ENCODE peak calls at places on chromosomes 1 and 21, in eight cellular contexts. Q is MCF 10A; H is tibial artery; J is fibroblast of lung; L is NCI-H1092 treated with DMSO at 0.1 percent for 48 hours; X is K562; G is HEK293T; Y is activated T-cell treated with anti-CD3 and anti-CD28 coated beads, Interleukin-2, amount 50 U/mL, for 72 hours. M is an unnamed sample.

GRCh38 chr1:78607944-78608343 is 12.3 kb upstream of the IFI44L start:
- DNase-seq in L (no peak), J (no peak), G (no peak), X (no peak), Y (no peak), Q (no peak), H (no peak), M (no peak)

GRCh38 chr21:46189213-46189958 is 5.1 kb upstream of the SPATC1L start:
- DNase-seq in H (no peak), J (peak), L (no peak), Q (peak), G (no peak), X (peak), Y (no peak), M (no peak)

GRCh38 chr1:65174585-65174984 is 26.6 kb downstream of the AK4 start:
- DNase-seq in L (no peak), X (no peak), H (peak), J (peak), Q (peak), Y (no peak), G (no peak), M (peak)

GRCh38 chr1:36913016-36913415 is 121.3 kb downstream of the GRIK3 start:
- DNase-seq in Y (no peak), Q (no peak), G (no peak), L (peak), X (no peak), J (no peak), H (no peak), M (no peak)

GRCh38 chr1:55214903-55215193 is 316 bp downstream of the USP24 start:
- DNase-seq in H (peak), X (peak), Y (peak), Q (peak), G (peak), J (peak), L (no peak), M (no peak)

GRCh38 chr1:10704383-10704882 is 92.0 kb downstream of the CASZ1 start:
- DNase-seq in J (no peak), H (no peak), Q (no peak), L (no peak), Y (no peak), X (no peak), G (peak), M (no peak)

GRCh38 chr21:35390013-35390776 is 341.1 kb upstream of the RUNX1 start:
- DNase-seq in X (no peak), Y (no peak), J (peak), L (peak), Q (peak), G (no peak), H (no peak), M (no peak)

GRCh38 chr21:45846373-45847160 is 135.0 kb upstream of the COL6A1 start:
- DNase-seq in L (no peak), X (no peak), H (peak), Q (no peak), Y (no peak), J (peak), G (no peak), M (no peak)

GRCh38 chr1:34549199-34549598 is 205.6 kb upstream of the GJB5 start:
- DNase-seq in X (peak), L (no peak), G (peak), H (no peak), Y (no peak), Q (peak), J (no peak), M (peak)

GRCh38 chr1:52855584-52855983 is 13.0 kb downstream of the ZYG11A start:
- DNase-seq in Y (no peak), L (no peak), X (no peak), H (no peak), J (no peak), Q (no peak), G (no peak), M (no peak)

GRCh38 chr1:44033041-44033575 is 1.8 kb upstream of the SLC6A9 start:
- DNase-seq in L (no peak), X (no peak), G (no peak), Y (no peak), J (no peak), Q (no peak), H (no peak), M (no peak)

GRCh38 chr1:32906652-32907051 is 5.5 kb upstream of the TMEM54 start:
- DNase-seq in Q (no peak), X (no peak), L (no peak), Y (no peak), H (no peak), G (no peak), J (no peak), M (no peak)

GRCh38 chr1:119015547-119015946 is 27.4 kb upstream of the TBX15 start:
- DNase-seq in Q (no peak), X (no peak), H (no peak), J (no peak), Y (no peak), G (no peak), L (no peak), M (no peak)

GRCh38 chr1:19084206-19084738 is 125.8 kb downstream of the UBR4 start:
- DNase-seq in G (no peak), L (no peak), Y (no peak), H (no peak), J (no peak), Q (no peak), X (no peak), M (no peak)

GRCh38 chr1:236016782-236017400 is 48.0 kb downstream of the NID1 start:
- DNase-seq in X (no peak), Q (peak), J (no peak), L (no peak), Y (no peak), H (no peak), G (no peak), M (no peak)

GRCh38 chr1:29838738-29839320 is 602.5 kb downstream of the PTPRU start:
- DNase-seq in H (no peak), L (no peak), Q (no peak), X (no peak), G (no peak), J (no peak), Y (no peak), M (no peak)

GRCh38 chr1:208223136-208223535 is 21.0 kb downstream of the PLXNA2 start:
- DNase-seq in G (no peak), H (no peak), Y (no peak), L (no peak), J (no peak), Q (no peak), X (no peak), M (no peak)

M was measured in KBM-7.